ENCODE peak calls at places on chromosomes 12 and 14, in seven cellular contexts. E is choroid plexus epithelial cell, R is breast epithelium, W is cardiac fibroblast, V is astrocyte of the cerebellum, X is NB4, I is neural progenitor cell. Q is an unnamed sample.

GRCh38 chr12:1445807-1446206 is 148.6 kb downstream of the FBXL14 start:
- DNase-seq in R (no peak), V (no peak), X (no peak), W (no peak), E (no peak), I (peak; percentile 23), Q (no peak)

GRCh38 chr14:46054526-46054925 is 597.1 kb downstream of the RPL10L start:
- DNase-seq in E (peak; percentile 80), W (peak; percentile 4), V (peak; percentile 85), X (no peak), I (no peak), R (no peak), Q (peak; percentile 60)

GRCh38 chr12:109714141-109714912 is 702 bp downstream of the FAM222A start:
- DNase-seq in I (peak; percentile 92), V (no peak), X (peak; percentile 84), E (peak; percentile 56), R (peak; percentile 74), W (peak; percentile 55), Q (no peak)

GRCh38 chr12:113422030-113422900 is at the start of gene SDSL:
- DNase-seq in V (no peak), W (peak; percentile 87), R (no peak), X (peak; percentile 99), E (peak; percentile 73), I (peak; percentile 64), Q (peak; percentile 64)

GRCh38 chr14:23294734-23295561 is 7.7 kb downstream of the PPP1R3E start:
- DNase-seq in I (peak; percentile 85), R (no peak), X (peak; percentile 66), E (peak; percentile 66), V (no peak), W (peak; percentile 70), Q (no peak)

GRCh38 chr14:21025374-21026151 is 702 bp upstream of the NDRG2 start:
- DNase-seq in R (peak; percentile 63), E (peak; percentile 21), X (no peak), I (peak; percentile 58), V (no peak), W (peak; percentile 22), Q (no peak)

GRCh38 chr12:123363385-123363742 is 1.3 kb downstream of the SBNO1 start:
- DNase-seq in W (no peak), V (no peak), R (no peak), X (no peak), E (peak; percentile 41), I (no peak), Q (no peak)

GRCh38 chr14:57061009-57061711 is 207.5 kb downstream of the EXOC5 start:
- DNase-seq in E (no peak), R (no peak), I (no peak), X (no peak), W (no peak), V (no peak), Q (no peak)

GRCh38 chr14:93133476-93133875 is 17.8 kb upstream of the ITPK1 start:
- DNase-seq in E (peak; percentile 64), V (no peak), W (peak; percentile 90), I (no peak), X (peak; percentile 83), R (no peak), Q (peak; percentile 53)

GRCh38 chr12:104638760-104639319 is 182.1 kb downstream of the CHST11 start:
- DNase-seq in E (no peak), V (no peak), X (no peak), W (no peak), R (no peak), I (no peak), Q (no peak)

GRCh38 chr12:39239484-39240143 is 203.3 kb downstream of the KIF21A start:
- DNase-seq in V (no peak), W (no peak), I (peak; percentile 2), X (no peak), R (no peak), E (no peak), Q (no peak)

GRCh38 chr14:55976619-55977018 is 141.6 kb upstream of the PELI2 start:
- DNase-seq in V (no peak), I (no peak), R (no peak), E (no peak), X (no peak), W (peak; percentile 32), Q (no peak)

GRCh38 chr12:46304080-46304479 is 35.2 kb upstream of the SLC38A1 start:
- DNase-seq in V (no peak), E (peak; percentile 17), X (no peak), I (no peak), R (no peak), W (peak; percentile 19), Q (no peak)

GRCh38 chr12:57430117-57430930 is 519 bp downstream of the R3HDM2 start:
- DNase-seq in I (no peak), E (peak; percentile 38), V (no peak), R (no peak), W (peak; percentile 34), X (no peak), Q (no peak)

GRCh38 chr14:55198749-55199148 is 7.4 kb upstream of the DLGAP5 start:
- DNase-seq in R (no peak), X (no peak), I (no peak), W (peak; percentile 52), V (no peak), E (no peak), Q (no peak)

GRCh38 chr12:55624056-55624455 is 12.6 kb upstream of the OR10P1 start:
- DNase-seq in R (no peak), I (no peak), W (no peak), X (no peak), E (no peak), V (no peak), Q (no peak)

GRCh38 chr12:127280393-127281275 is 986.3 kb upstream of the TMEM132C start:
- DNase-seq in V (no peak), I (peak; percentile 85), E (peak; percentile 30), R (no peak), X (no peak), W (no peak), Q (no peak)

DNA sequence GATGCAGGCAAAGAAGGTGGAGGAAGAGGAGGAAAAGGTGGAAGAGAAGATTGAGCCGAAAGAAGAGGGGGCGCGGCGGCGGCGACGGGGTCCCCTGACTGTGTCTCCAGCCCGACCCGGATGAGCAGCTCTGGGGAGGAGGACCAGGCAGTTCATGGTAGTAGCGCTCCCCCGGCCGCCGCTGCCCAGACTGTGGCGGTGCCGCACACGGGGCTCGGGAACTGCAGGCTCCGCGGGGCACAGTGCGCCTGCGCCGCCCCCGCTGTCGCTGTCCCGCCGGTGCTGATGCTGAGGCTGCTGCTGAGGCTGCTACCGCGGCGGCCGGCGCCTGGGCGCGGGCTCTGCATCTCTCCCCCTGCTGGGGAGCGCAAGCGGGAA is at the start of gene KCNH5:
- DNase-seq in E (peak; percentile 12), R (no peak), I (peak; percentile 96), W (peak; percentile 39), X (no peak), V (no peak), Q (no peak)
- H3K4me3 ChIP-seq in E (no peak within 1 kb of the TSS), R (peak within 1 kb of the TSS; percentile 3), I (peak within 1 kb of the TSS; percentile 64), W (peak within 1 kb of the TSS; percentile 46), X (no peak within 1 kb of the TSS), V (peak within 1 kb of the TSS; percentile 43), Q (peak within 1 kb of the TSS; percentile 30)

DNA sequence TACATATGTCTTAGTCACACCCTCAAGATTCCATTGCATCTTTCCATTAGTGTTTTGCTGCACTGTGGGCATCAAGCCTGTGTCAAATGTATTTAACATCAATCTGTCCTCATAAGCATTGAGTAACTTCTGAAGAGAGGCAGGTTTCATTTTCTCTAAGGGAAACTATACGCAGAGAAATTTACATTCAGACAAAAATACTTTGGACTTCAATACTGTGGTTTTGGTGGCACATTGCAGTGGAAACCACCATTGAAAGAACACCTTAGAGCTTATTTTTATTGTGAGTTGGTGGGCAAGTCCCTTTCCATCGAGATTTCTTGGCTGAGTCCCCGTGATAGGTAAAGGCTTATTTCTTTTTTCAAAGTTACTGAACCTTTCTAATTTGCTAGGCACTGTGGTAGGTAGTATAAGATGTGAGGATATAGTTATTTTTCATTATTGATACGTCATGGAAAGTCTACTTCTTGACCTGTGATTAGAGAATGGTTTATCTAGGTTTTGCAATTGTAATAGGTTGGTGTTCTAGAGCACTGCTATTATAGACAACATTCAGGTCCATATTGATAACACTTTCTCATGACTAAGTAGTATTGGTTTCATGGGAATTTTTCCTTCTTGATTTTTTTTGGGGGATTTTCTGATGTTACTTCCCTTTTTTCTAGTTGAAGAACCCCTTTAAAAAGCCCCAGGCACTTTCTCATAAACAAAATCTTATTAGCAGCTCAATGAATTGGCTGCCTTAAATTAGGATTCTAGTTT is 81.9 kb downstream of the CFAP54 start:
- DNase-seq in E (no peak), W (no peak), X (no peak), I (no peak), V (no peak), R (no peak), Q (no peak)
- H3K4me3 ChIP-seq in E (no peak overlapping the region), W (no peak overlapping the region), X (no peak overlapping the region), I (no peak overlapping the region), V (no peak overlapping the region), R (no peak overlapping the region), Q (no peak overlapping the region)

GRCh38 chr14:105333020-105333490 is 18.5 kb downstream of the PACS2 start:
- DNase-seq in E (no peak), I (no peak), V (no peak), X (no peak), R (no peak), W (no peak), Q (no peak)

GRCh38 chr14:105334383-105335230 is 20.1 kb downstream of the PACS2 start:
- DNase-seq in V (no peak), W (no peak), I (no peak), R (no peak), X (no peak), E (no peak), Q (no peak)

GRCh38 chr14:105331575-105332351 is 17.2 kb downstream of the PACS2 start:
- DNase-seq in V (no peak), R (no peak), X (peak; percentile 54), W (no peak), I (no peak), E (no peak), Q (no peak)

GRCh38 chr14:105332352-105332874 is 17.9 kb downstream of the PACS2 start:
- DNase-seq in E (no peak), V (no peak), I (no peak), R (no peak), X (peak; percentile 62), W (no peak), Q (no peak)

DNA sequence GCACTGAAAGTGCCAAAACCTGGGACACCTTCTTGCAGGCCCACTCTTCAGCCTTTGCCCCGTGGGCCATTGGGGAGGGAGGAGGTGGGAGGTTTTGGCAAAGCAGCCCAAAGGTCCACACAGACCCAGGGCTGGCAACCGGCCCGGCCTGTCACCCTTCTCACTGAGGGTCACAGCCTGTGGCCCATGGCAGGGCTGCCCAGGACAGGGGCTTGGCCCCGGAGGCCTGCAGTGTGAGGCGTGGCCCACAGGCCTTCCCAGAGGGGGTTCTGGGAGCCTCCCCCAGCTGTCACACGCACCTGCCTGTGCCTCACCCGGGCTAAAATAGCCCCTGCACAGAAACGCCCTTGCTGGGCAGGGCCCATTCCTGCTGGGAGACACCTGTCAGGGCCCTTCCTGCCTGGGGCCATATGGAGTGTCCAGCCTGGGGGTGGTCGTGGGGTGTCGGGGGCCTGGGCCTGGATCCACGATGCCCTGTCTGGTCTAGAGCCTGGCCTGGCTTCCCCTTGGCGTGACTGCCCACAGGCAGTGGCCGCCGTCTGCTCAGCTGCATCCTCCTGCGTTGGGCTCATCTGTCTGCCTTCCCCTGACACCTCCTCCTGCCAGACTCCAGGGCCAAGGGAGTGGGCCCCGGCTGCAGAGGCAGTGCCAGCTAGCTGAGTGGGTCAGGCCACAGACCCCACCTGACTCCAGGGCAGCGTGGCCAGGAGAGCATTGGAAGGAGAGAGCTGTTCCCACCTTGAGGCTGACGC is 19.2 kb downstream of the PACS2 start:
- DNase-seq in R (no peak), I (no peak), X (no peak), V (no peak), W (no peak), E (no peak), Q (no peak)
- H3K4me3 ChIP-seq in R (no peak overlapping the region), I (no peak overlapping the region), X (no peak overlapping the region), V (no peak overlapping the region), W (no peak overlapping the region), E (no peak overlapping the region), Q (no peak overlapping the region)

GRCh38 chr12:78101181-78101876 is 270.6 kb downstream of the NAV3 start:
- DNase-seq in X (no peak), W (no peak), E (no peak), I (no peak), R (no peak), V (no peak), Q (no peak)
- H3K4me3 ChIP-seq in X (no peak overlapping the region), W (no peak overlapping the region), E (no peak overlapping the region), I (no peak overlapping the region), R (no peak overlapping the region), V (no peak overlapping the region), Q (no peak overlapping the region)